ENCODE peak calls at places on chromosomes 11 and 22, in five cellular contexts. W, E, U, Y and D are unnamed samples.

GRCh38 chr11:12149672-12150225 is 39.4 kb downstream of the MICAL2 start:
- DNase-seq in W (no peak), E (no peak), U (no peak), Y (no peak), D (no peak)

GRCh38 chr11:116066777-116067176 is 562.6 kb upstream of the CADM1 start:
- DNase-seq in W (no peak), E (no peak), U (no peak), Y (no peak), D (no peak)

GRCh38 chr22:17773606-17774205 is 563 bp downstream of the BID start:
- DNase-seq in W (peak; percentile 62), E (peak; percentile 47), U (peak; percentile 81), Y (peak; percentile 52), D (peak; percentile 87)

GRCh38 chr11:45301537-45302246 is 15.6 kb upstream of the SYT13 start:
- DNase-seq in W (no peak), E (no peak), U (no peak), Y (no peak), D (no peak)

GRCh38 chr22:19177164-19178064 is 1.1 kb downstream of the SLC25A1 start:
- DNase-seq in W (no peak), E (no peak), U (no peak), Y (no peak), D (no peak)

GRCh38 chr11:69359735-69360470 is 65.9 kb downstream of the MYEOV start:
- DNase-seq in W (no peak), E (no peak), U (no peak), Y (no peak), D (no peak)

GRCh38 chr11:32448232-32448631 is 12.9 kb upstream of the WT1 start:
- DNase-seq in W (no peak), E (no peak), U (peak; percentile 20), Y (no peak), D (no peak)

GRCh38 chr11:94922675-94923347 is 50.5 kb downstream of the CWC15 start:
- DNase-seq in W (no peak), E (no peak), U (peak; percentile 52), Y (no peak), D (no peak)

GRCh38 chr11:42631223-42631843 is 680.5 kb upstream of the API5 start:
- DNase-seq in W (peak; percentile 15), E (no peak), U (peak; percentile 36), Y (no peak), D (peak; percentile 42)

GRCh38 chr11:18046116-18046777 is at the start of gene TPH1:
- DNase-seq in W (no peak), E (no peak), U (no peak), Y (no peak), D (no peak)

GRCh38 chr22:40218723-40219294 is 41.1 kb downstream of the TNRC6B start:
- DNase-seq in W (no peak), E (no peak), U (no peak), Y (no peak), D (no peak)

GRCh38 chr11:100966366-100966765 is 163.2 kb downstream of the PGR start:
- DNase-seq in W (no peak), E (no peak), U (no peak), Y (no peak), D (no peak)

GRCh38 chr11:72641900-72642814 is 32.1 kb downstream of the PDE2A start:
- DNase-seq in W (no peak), E (no peak), U (no peak), Y (no peak), D (peak; percentile 12)

GRCh38 chr11:12137938-12138731 is 27.7 kb downstream of the MICAL2 start:
- DNase-seq in W (no peak), E (no peak), U (no peak), Y (no peak), D (no peak)

GRCh38 chr22:22157500-22157822 is 87.1 kb upstream of the VPREB1 start:
- DNase-seq in W (no peak), E (no peak), U (no peak), Y (no peak), D (no peak)

GRCh38 chr22:28703436-28703835 is 23.8 kb upstream of the TTC28 start:
- DNase-seq in W (no peak), E (no peak), U (no peak), Y (no peak), D (no peak)

GRCh38 chr11:578276-579035 is 2.2 kb downstream of the PHRF1 start:
- DNase-seq in W (no peak), E (no peak), U (no peak), Y (no peak), D (peak; percentile 43)

GRCh38 chr22:42673898-42674390 is 24.8 kb upstream of the CYB5R3 start:
- DNase-seq in W (no peak), E (no peak), U (no peak), Y (no peak), D (no peak)

GRCh38 chr11:116548286-116548685 is 224.5 kb downstream of the BUD13 start:
- DNase-seq in W (no peak), E (no peak), U (no peak), Y (no peak), D (no peak)

GRCh38 chr22:38464992-38465672 is 2.8 kb upstream of the KDELR3 start:
- DNase-seq in W (no peak), E (no peak), U (no peak), Y (no peak), D (no peak)

GRCh38 chr22:26904483-26904882 is 247.1 kb downstream of the MIAT start:
- DNase-seq in W (no peak), E (no peak), U (no peak), Y (no peak), D (no peak)

GRCh38 chr11:86746509-86746908 is 53.8 kb upstream of the PRSS23 start:
- DNase-seq in W (no peak), E (no peak), U (peak; percentile 92), Y (no peak), D (no peak)

GRCh38 chr11:60978546-60979380 is 7.3 kb downstream of the CD6 start:
- DNase-seq in W (no peak), E (no peak), U (no peak), Y (peak; percentile 46), D (no peak)

GRCh38 chr11:123061403-123062157 is at the start of gene HSPA8:
- DNase-seq in W (peak; percentile 75), E (peak; percentile 44), U (peak; percentile 29), Y (peak; percentile 57), D (peak; percentile 71)